ENCODE peak calls at places on chromosomes 7 and 10, in eight cellular contexts. C, I, Z, R, T, K, A and B are unnamed samples.

GRCh38 chr10:33333260-33334169 is 952 bp downstream of the NRP1 start:
- DNase-seq in K (no peak), A (no peak), T (peak; percentile 4), I (peak; percentile 46), C (peak; percentile 43), R (no peak), Z (no peak), B (no peak)

GRCh38 chr7:3159445-3159844 is 115.8 kb upstream of the CARD11 start:
- DNase-seq in C (no peak), R (no peak), K (no peak), T (no peak), A (no peak), I (no peak), Z (no peak), B (no peak)

GRCh38 chr7:128453836-128454804 is 1.6 kb upstream of the HILPDA start:
- DNase-seq in A (peak; percentile 76), C (peak; percentile 89), R (no peak), I (peak; percentile 64), K (no peak), Z (no peak), T (no peak), B (peak; percentile 67)

GRCh38 chr7:150945853-150946825 is 32.0 kb downstream of the KCNH2 start:
- DNase-seq in Z (no peak), C (peak; percentile 60), I (no peak), A (peak; percentile 73), R (no peak), T (no peak), K (no peak), B (peak; percentile 62)

GRCh38 chr7:104035351-104035750 is 45.9 kb upstream of the RELN start:
- DNase-seq in Z (no peak), T (no peak), I (no peak), C (no peak), A (no peak), K (no peak), R (no peak), B (no peak)

GRCh38 chr7:151833691-151834090 is 43.2 kb downstream of the PRKAG2 start:
- DNase-seq in I (no peak), C (no peak), T (no peak), K (no peak), Z (no peak), R (no peak), A (no peak), B (no peak)

GRCh38 chr7:107332488-107333269 is 137.2 kb upstream of the GPR22 start:
- DNase-seq in Z (no peak), A (no peak), K (no peak), I (no peak), T (no peak), C (no peak), R (no peak), B (peak; percentile 5)

GRCh38 chr7:121341933-121342332 is 13.1 kb downstream of the WNT16 start:
- DNase-seq in A (no peak), Z (no peak), R (no peak), T (no peak), K (no peak), I (peak; percentile 40), C (no peak), B (no peak)

GRCh38 chr10:10911471-10911921 is 106.2 kb upstream of the CELF2 start:
- DNase-seq in K (no peak), R (no peak), I (peak; percentile 93), C (peak; percentile 97), Z (no peak), T (no peak), A (peak; percentile 56), B (no peak)

GRCh38 chr7:123787227-123788007 is 38.6 kb upstream of the WASL start:
- DNase-seq in K (no peak), R (no peak), I (no peak), C (no peak), A (no peak), Z (no peak), T (no peak), B (no peak)

GRCh38 chr7:31782411-31782991 is 95.5 kb downstream of the PPP1R17 start:
- DNase-seq in C (peak; percentile 78), I (peak; percentile 78), K (no peak), Z (no peak), R (no peak), A (peak; percentile 62), T (no peak), B (peak; percentile 58)

GRCh38 chr7:42768037-42768436 is 143.8 kb downstream of the C7orf25 start:
- DNase-seq in K (no peak), Z (no peak), I (no peak), C (no peak), A (no peak), T (no peak), R (no peak), B (no peak)

GRCh38 chr10:79056736-79057391 is 11.9 kb upstream of the ZMIZ1 start:
- DNase-seq in A (no peak), Z (no peak), R (no peak), C (no peak), K (no peak), I (no peak), T (no peak), B (no peak)